ENCODE peak calls at places on chromosome 2, in six cellular contexts. One of them, this sample, is unnamed.

GRCh38 chr2:20421336-20421987 is 25.4 kb upstream of the RHOB start:
- DNase-seq in HFF-Myc: no peak
- DNase-seq in astrocyte of the spinal cord: no peak
- DNase-seq in WTC11: no peak
- DNase-seq in gastrocnemius medialis: no peak
- DNase-seq in GM06990: no peak
- DNase-seq in this sample: no peak

GRCh38 chr2:113834057-113834720 is 55.7 kb upstream of the ACTR3 start:
- DNase-seq in HFF-Myc: no peak
- DNase-seq in astrocyte of the spinal cord: no peak
- DNase-seq in WTC11: no peak
- DNase-seq in gastrocnemius medialis: no peak
- DNase-seq in GM06990: no peak
- DNase-seq in this sample: no peak

GRCh38 chr2:234272069-234272850 is 221.8 kb downstream of the SPP2 start:
- DNase-seq in HFF-Myc: no peak
- DNase-seq in astrocyte of the spinal cord: no peak
- DNase-seq in WTC11: no peak
- DNase-seq in gastrocnemius medialis: no peak
- DNase-seq in GM06990: no peak
- DNase-seq in this sample: no peak

GRCh38 chr2:225842939-225843338 is 443.4 kb downstream of the NYAP2 start:
- DNase-seq in HFF-Myc: no peak
- DNase-seq in astrocyte of the spinal cord: peak
- DNase-seq in WTC11: no peak
- DNase-seq in gastrocnemius medialis: no peak
- DNase-seq in GM06990: no peak
- DNase-seq in this sample: peak

GRCh38 chr2:55718165-55719008 is 24.7 kb upstream of the PNPT1 start:
- DNase-seq in HFF-Myc: peak
- DNase-seq in astrocyte of the spinal cord: peak
- DNase-seq in WTC11: peak
- DNase-seq in gastrocnemius medialis: no peak
- DNase-seq in GM06990: peak
- DNase-seq in this sample: peak

GRCh38 chr2:171723724-171724683 is 36.7 kb downstream of the DYNC1I2 start:
- DNase-seq in HFF-Myc: peak
- DNase-seq in astrocyte of the spinal cord: peak
- DNase-seq in WTC11: peak
- DNase-seq in gastrocnemius medialis: no peak
- DNase-seq in GM06990: no peak
- DNase-seq in this sample: peak

GRCh38 chr2:125730921-125731320 is 925.0 kb upstream of the GYPC start:
- DNase-seq in HFF-Myc: no peak
- DNase-seq in astrocyte of the spinal cord: no peak
- DNase-seq in WTC11: no peak
- DNase-seq in gastrocnemius medialis: no peak
- DNase-seq in GM06990: no peak
- DNase-seq in this sample: no peak

GRCh38 chr2:213411582-213412289 is 127.5 kb downstream of the SPAG16 start:
- DNase-seq in HFF-Myc: no peak
- DNase-seq in astrocyte of the spinal cord: no peak
- DNase-seq in WTC11: no peak
- DNase-seq in gastrocnemius medialis: no peak
- DNase-seq in GM06990: no peak
- DNase-seq in this sample: no peak

GRCh38 chr2:69022548-69022947 is 9.6 kb downstream of the ANTXR1 start:
- DNase-seq in HFF-Myc: no peak
- DNase-seq in astrocyte of the spinal cord: no peak
- DNase-seq in WTC11: no peak
- DNase-seq in gastrocnemius medialis: no peak
- DNase-seq in GM06990: no peak
- DNase-seq in this sample: no peak

GRCh38 chr2:69027060-69027459 is 14.1 kb downstream of the ANTXR1 start:
- DNase-seq in HFF-Myc: no peak
- DNase-seq in astrocyte of the spinal cord: no peak
- DNase-seq in WTC11: no peak
- DNase-seq in gastrocnemius medialis: no peak
- DNase-seq in GM06990: no peak
- DNase-seq in this sample: no peak

GRCh38 chr2:69026638-69027037 is 13.7 kb downstream of the ANTXR1 start:
- DNase-seq in HFF-Myc: no peak
- DNase-seq in astrocyte of the spinal cord: no peak
- DNase-seq in WTC11: no peak
- DNase-seq in gastrocnemius medialis: no peak
- DNase-seq in GM06990: no peak
- DNase-seq in this sample: no peak

GRCh38 chr2:69023236-69023635 is 10.3 kb downstream of the ANTXR1 start:
- DNase-seq in HFF-Myc: no peak
- DNase-seq in astrocyte of the spinal cord: no peak
- DNase-seq in WTC11: no peak
- DNase-seq in gastrocnemius medialis: no peak
- DNase-seq in GM06990: no peak
- DNase-seq in this sample: no peak

DNA sequence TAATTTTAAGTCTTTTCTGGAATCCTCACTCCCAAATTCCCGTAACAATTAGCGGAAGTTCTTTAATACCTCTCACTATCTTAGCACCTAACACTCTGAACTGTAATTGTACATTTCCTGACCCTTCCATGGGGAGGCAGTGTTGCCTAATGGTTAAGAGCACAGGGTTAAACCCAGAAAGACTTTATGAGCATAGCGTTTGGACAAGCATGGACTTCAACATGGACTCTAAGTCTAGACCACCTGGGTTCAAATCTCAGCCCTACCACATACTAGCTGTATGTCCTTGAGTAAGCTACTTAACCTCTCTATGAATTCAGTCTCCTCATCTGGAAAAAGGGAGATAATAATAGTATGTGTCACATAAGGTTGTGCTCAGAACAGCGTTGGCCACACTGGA is 13.0 kb downstream of the ANTXR1 start:
- DNase-seq in HFF-Myc: no peak
- DNase-seq in astrocyte of the spinal cord: peak
- DNase-seq in WTC11: peak
- DNase-seq in gastrocnemius medialis: no peak
- DNase-seq in GM06990: peak
- DNase-seq in this sample: peak
- TF ChIP-seq CTCF in HFF-Myc: peak
- TF ChIP-seq CTCF in astrocyte of the spinal cord: peak
- TF ChIP-seq CTCF in WTC11: peak
- TF ChIP-seq CTCF in gastrocnemius medialis: no peak
- TF ChIP-seq CTCF in GM06990: peak
- TF ChIP-seq CTCF in this sample: peak

GRCh38 chr2:53210538-53210937 is 557.1 kb upstream of the CHAC2 start:
- DNase-seq in HFF-Myc: no peak
- DNase-seq in astrocyte of the spinal cord: no peak
- DNase-seq in WTC11: no peak
- DNase-seq in gastrocnemius medialis: no peak
- DNase-seq in GM06990: no peak
- DNase-seq in this sample: peak
- TF ChIP-seq CTCF in HFF-Myc: peak
- TF ChIP-seq CTCF in astrocyte of the spinal cord: peak
- TF ChIP-seq CTCF in WTC11: no peak
- TF ChIP-seq CTCF in gastrocnemius medialis: no peak
- TF ChIP-seq CTCF in GM06990: no peak
- TF ChIP-seq CTCF in this sample: peak

DNA sequence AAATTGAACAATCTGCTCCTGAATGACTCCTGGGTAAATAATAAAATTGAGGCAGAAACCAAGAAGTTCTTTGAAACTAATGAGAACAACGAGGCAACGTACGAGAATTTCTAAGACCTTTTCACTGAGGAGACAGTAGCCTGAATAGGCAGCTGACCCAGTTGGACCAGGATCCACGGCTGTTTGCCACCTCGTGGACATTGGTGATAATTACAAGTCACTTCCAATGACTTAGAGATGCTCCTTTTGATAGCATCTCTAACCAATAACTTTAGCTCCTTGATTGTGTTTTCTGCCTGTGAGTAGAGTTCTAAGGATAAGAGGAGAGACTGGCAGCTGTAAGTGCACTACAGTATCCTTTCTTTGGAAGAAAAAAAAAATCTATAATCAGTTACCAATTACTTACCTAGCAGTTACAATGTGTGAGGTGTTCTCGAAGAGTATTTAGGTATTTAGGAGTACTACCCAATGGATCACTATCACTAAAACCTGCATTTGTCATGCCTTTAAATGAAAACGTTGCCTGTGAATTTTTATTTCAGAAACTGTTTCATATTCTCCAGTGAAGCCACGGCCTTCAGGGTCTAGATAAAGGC is 31.3 kb upstream of the CNTNAP5 start:
- DNase-seq in HFF-Myc: no peak
- DNase-seq in astrocyte of the spinal cord: peak
- DNase-seq in WTC11: peak
- DNase-seq in gastrocnemius medialis: no peak
- DNase-seq in GM06990: no peak
- DNase-seq in this sample: peak
- TF ChIP-seq CTCF in HFF-Myc: no peak
- TF ChIP-seq CTCF in astrocyte of the spinal cord: peak
- TF ChIP-seq CTCF in WTC11: peak
- TF ChIP-seq CTCF in gastrocnemius medialis: no peak
- TF ChIP-seq CTCF in GM06990: peak
- TF ChIP-seq CTCF in this sample: peak

DNA sequence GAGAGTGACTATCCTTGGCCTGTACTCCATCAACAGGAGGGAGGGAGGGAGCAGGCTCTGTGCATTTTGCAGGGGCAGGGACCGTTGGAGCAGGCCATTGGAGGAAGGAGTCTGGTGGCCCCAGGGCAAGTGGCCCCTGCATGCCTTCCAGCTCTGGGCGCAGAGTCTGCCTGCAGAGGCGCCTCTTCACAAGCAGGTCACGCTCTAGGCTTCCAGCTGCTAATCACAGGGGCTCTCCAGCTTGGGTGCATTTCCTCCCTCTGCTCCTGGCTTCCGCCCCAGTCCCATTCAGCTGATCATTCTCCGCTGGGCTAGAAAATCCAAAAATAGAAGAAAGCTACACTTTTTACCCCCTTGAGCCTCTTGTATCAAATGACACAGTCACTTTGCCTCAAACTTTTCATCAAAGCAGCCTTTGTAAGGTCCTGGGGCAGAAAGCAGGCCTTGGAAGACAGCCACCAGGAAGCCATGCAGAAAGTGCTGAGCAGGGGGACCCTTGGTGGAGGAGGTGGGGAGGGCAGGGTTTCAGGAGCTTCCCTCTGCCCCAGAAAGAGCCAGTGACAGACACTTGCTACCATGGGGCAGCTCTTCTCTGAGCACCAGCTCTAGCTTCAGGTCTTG is 11.3 kb downstream of the TMEM247 start:
- DNase-seq in HFF-Myc: no peak
- DNase-seq in astrocyte of the spinal cord: peak
- DNase-seq in WTC11: no peak
- DNase-seq in gastrocnemius medialis: peak
- DNase-seq in GM06990: peak
- DNase-seq in this sample: peak
- TF ChIP-seq CTCF in HFF-Myc: no peak
- TF ChIP-seq CTCF in astrocyte of the spinal cord: no peak
- TF ChIP-seq CTCF in WTC11: no peak
- TF ChIP-seq CTCF in gastrocnemius medialis: no peak
- TF ChIP-seq CTCF in GM06990: peak
- TF ChIP-seq CTCF in this sample: peak

GRCh38 chr2:49772299-49772970 is 618.1 kb upstream of the FSHR start:
- DNase-seq in HFF-Myc: no peak
- DNase-seq in astrocyte of the spinal cord: no peak
- DNase-seq in WTC11: no peak
- DNase-seq in gastrocnemius medialis: no peak
- DNase-seq in GM06990: no peak
- DNase-seq in this sample: no peak

DNA sequence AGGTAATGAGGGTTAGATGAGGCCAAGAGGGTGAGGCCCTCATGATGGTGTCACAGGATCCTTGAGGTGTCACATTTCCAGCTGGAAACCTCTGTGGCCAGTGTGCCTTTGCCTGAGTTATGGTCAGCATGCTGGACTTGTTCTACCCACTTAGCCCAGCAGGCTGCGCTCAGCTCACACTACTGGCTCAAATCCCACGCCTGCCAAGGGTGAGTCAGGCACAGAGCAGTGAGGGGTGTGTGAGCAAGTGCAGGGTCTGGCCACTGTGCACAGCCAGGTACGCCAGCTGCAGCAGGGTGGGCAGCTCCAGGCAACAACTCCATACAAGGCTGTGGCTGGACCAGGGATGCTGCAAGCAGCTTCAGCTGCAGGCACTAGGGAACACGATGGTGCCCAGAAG is 616.6 kb upstream of the FSHR start:
- DNase-seq in HFF-Myc: no peak
- DNase-seq in astrocyte of the spinal cord: peak
- DNase-seq in WTC11: peak
- DNase-seq in gastrocnemius medialis: no peak
- DNase-seq in GM06990: no peak
- DNase-seq in this sample: no peak
- TF ChIP-seq CTCF in HFF-Myc: peak
- TF ChIP-seq CTCF in astrocyte of the spinal cord: peak
- TF ChIP-seq CTCF in WTC11: peak
- TF ChIP-seq CTCF in gastrocnemius medialis: no peak
- TF ChIP-seq CTCF in GM06990: peak
- TF ChIP-seq CTCF in this sample: no peak

GRCh38 chr2:81528852-81529480 is 1224.4 kb upstream of the LRRTM1 start:
- DNase-seq in HFF-Myc: no peak
- DNase-seq in astrocyte of the spinal cord: no peak
- DNase-seq in WTC11: no peak
- DNase-seq in gastrocnemius medialis: no peak
- DNase-seq in GM06990: no peak
- DNase-seq in this sample: no peak

DNA sequence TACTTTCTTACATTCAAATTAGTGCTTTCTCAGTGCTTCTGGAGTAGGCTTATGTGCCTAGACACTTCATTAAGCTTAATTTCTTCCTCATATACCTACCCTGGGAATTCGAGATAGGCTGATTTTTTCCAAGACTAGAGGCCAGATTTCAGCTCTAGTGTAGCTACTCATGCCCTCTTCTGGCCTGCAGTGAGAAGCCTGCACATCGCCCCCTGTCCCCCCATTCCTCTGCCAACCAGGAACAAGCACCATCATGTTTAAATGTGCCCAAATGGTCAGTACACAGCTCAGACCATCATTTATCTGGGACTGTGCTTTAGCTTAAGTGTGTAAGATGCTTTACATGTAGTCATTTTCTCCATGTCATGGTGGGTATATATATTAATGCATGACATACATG is 1218.8 kb upstream of the LRRTM1 start:
- DNase-seq in HFF-Myc: no peak
- DNase-seq in astrocyte of the spinal cord: no peak
- DNase-seq in WTC11: peak
- DNase-seq in gastrocnemius medialis: no peak
- DNase-seq in GM06990: no peak
- DNase-seq in this sample: no peak
- TF ChIP-seq CTCF in HFF-Myc: no peak
- TF ChIP-seq CTCF in astrocyte of the spinal cord: no peak
- TF ChIP-seq CTCF in WTC11: no peak
- TF ChIP-seq CTCF in gastrocnemius medialis: no peak
- TF ChIP-seq CTCF in GM06990: no peak
- TF ChIP-seq CTCF in this sample: no peak

This sample was measured in choroid plexus epithelial cell.